ENCODE peak calls at places on chromosomes 1 and 21, in six cellular contexts. Y is H1, N is GM23248, B is HCT116, T is mammary epithelial cell, F is K562. I is an unnamed sample.
A peak's percentile ranks its signal among the peaks of the same experiment; 100 is the strongest.

GRCh38 chr1:201084171-201084766 is 28.0 kb downstream of the CACNA1S start:
- DNase-seq in Y (no peak), N (no peak), B (no peak), T (no peak), F (no peak), I (no peak)

GRCh38 chr21:42844411-42845113 is 34.8 kb downstream of the WDR4 start:
- DNase-seq in Y (no peak), N (no peak), B (no peak), T (no peak), F (no peak), I (no peak)

GRCh38 chr1:246587606-246588005 is 21.4 kb downstream of the CNST start:
- DNase-seq in Y (no peak), N (peak; percentile 81), B (no peak), T (peak; percentile 41), F (no peak), I (peak; percentile 43)

GRCh38 chr1:204408074-204408507 is 3.5 kb downstream of the PPP1R15B start:
- DNase-seq in Y (no peak), N (peak; percentile 74), B (no peak), T (peak; percentile 57), F (peak; percentile 78), I (peak; percentile 79)

GRCh38 chr1:220551718-220552117 is 23.8 kb downstream of the MARK1 start:
- DNase-seq in Y (no peak), N (no peak), B (no peak), T (no peak), F (no peak), I (no peak)

GRCh38 chr21:29221259-29221744 is 77.4 kb upstream of the BACH1 start:
- DNase-seq in Y (no peak), N (no peak), B (no peak), T (no peak), F (peak; percentile 33), I (no peak)

GRCh38 chr21:33884361-33885157 is 31.0 kb downstream of the ATP5PO start:
- DNase-seq in Y (no peak), N (peak; percentile 56), B (no peak), T (peak; percentile 8), F (no peak), I (no peak)

GRCh38 chr1:180262628-180263488 is 32.8 kb downstream of the LHX4 start:
- DNase-seq in Y (no peak), N (no peak), B (no peak), T (no peak), F (no peak), I (no peak)

GRCh38 chr1:66239834-66240233 is 294.1 kb upstream of the SGIP1 start:
- DNase-seq in Y (no peak), N (peak; percentile 42), B (no peak), T (no peak), F (peak; percentile 4), I (no peak)

GRCh38 chr1:20442920-20443625 is 42.9 kb downstream of the CAMK2N1 start:
- DNase-seq in Y (no peak), N (peak; percentile 62), B (no peak), T (no peak), F (no peak), I (no peak)

GRCh38 chr21:37915941-37916794 is at the start of gene KCNJ6:
- DNase-seq in Y (no peak), N (peak; percentile 82), B (no peak), T (peak; percentile 37), F (peak; percentile 57), I (no peak)

GRCh38 chr1:18041685-18042355 is 65.8 kb upstream of the IGSF21 start:
- DNase-seq in Y (no peak), N (no peak), B (no peak), T (no peak), F (no peak), I (no peak)

GRCh38 chr1:23895082-23895481 is 18.1 kb downstream of the CNR2 start:
- DNase-seq in Y (no peak), N (no peak), B (no peak), T (no peak), F (no peak), I (no peak)

GRCh38 chr1:151540982-151541377 is 871 bp downstream of the TUFT1 start:
- DNase-seq in Y (no peak), N (no peak), B (no peak), T (peak; percentile 18), F (no peak), I (peak; percentile 37)

DNA sequence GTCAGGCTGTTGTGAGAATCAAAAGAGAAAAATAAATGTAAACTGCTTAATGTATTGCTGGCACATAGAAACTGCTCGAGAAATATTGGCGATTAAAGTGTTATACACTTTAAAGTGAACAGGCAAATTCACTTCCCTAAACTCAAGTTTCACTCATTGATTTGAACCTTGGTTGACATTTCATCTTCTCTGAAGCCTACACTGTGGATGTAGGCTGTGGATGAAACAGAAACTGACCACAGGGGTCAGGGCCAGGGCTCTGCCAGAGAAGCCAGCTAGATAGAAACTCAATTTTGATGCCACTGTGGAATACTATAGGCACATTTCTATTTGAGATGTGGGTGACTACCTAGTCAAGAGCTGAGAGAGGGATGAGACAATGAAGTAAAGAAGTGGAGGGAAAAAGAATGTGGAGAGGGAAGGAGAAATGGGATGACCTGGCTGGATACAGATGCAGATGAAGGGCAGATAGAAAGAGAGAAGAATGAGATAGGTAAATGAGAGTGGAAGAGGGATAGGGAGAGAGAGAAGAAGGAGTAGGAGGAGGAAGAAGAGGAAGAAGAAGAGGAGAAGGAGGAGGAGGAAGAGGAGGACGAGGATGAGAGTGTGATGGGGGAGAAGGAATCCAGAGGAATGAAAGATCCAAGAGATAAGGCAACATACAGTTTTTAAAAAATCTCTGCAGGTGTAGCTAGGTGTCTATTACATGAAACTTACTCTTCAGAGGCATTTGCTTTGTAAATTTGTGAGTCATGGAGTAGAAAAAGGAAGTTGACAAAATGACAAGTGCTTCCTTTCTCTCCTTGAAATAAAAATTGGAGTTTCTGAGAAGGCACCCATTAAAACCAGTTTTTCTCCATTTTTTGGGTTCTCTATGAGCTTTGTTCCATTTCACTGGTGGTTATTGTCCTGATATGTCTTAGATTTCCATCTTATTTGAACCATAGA is 17.4 kb upstream of the CD1D start:
- DNase-seq in Y (no peak), N (no peak), B (no peak), T (no peak), F (no peak), I (no peak)
- H3K4me3 ChIP-seq in Y (no peak overlapping the region), N (no peak overlapping the region), B (no peak overlapping the region), T (no peak overlapping the region), F (no peak overlapping the region), I (no peak overlapping the region)

DNA sequence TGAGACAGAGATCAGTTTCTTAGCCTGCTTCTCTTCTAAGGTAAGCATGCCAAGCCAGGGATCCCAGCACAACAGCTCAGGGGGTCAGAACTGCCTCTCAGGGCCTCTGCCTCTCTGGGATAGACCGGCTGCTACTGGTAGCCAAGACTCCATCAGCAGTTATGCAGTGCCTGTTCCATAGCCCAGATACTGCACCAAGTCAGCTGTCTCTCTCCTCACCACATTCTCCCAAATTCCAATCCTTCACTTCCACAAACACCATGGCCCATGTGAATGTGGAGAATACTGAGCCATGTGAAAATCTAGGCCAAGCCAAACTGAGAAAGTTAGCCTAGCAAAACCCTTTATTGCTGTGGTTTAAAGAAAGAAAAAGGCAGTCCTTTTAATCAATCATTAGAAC is 37.5 kb downstream of the CDC42BPA start:
- DNase-seq in Y (no peak), N (no peak), B (no peak), T (no peak), F (no peak), I (no peak)
- H3K79me2 ChIP-seq in Y (no peaks in the 10 kb centered on the region), N (peaks cover 92% of the 10 kb centered on the region), B (peaks cover 86% of the 10 kb centered on the region), T (peaks cover 66% of the 10 kb centered on the region), F (peaks cover 87% of the 10 kb centered on the region), I (peaks cover 13% of the 10 kb centered on the region)

GRCh38 chr1:50970927-50971582 is 1.0 kb downstream of the CDKN2C start:
- DNase-seq in Y (no peak), N (peak; percentile 46), B (no peak), T (peak; percentile 29), F (peak; percentile 41), I (peak; percentile 44)
- H3K9ac ChIP-seq in Y (no peak overlapping the region), N (peak overlapping the region; percentile 93), B (no peak overlapping the region), T (peak overlapping the region; percentile 81), F (peak overlapping the region; percentile 94), I (peak overlapping the region; percentile 93)

GRCh38 chr1:93801471-93801870 is 77.5 kb downstream of the DNTTIP2 start:
- DNase-seq in Y (no peak), N (no peak), B (no peak), T (no peak), F (no peak), I (no peak)
- H3K4me3 ChIP-seq in Y (no peak overlapping the region), N (no peak overlapping the region), B (no peak overlapping the region), T (no peak overlapping the region), F (no peak overlapping the region), I (no peak overlapping the region)

GRCh38 chr1:56550132-56550531 is 29.2 kb downstream of the PLPP3 start:
- DNase-seq in Y (peak; percentile 62), N (no peak), B (no peak), T (no peak), F (no peak), I (no peak)

GRCh38 chr1:56547977-56548376 is 31.4 kb downstream of the PLPP3 start:
- DNase-seq in Y (no peak), N (no peak), B (no peak), T (no peak), F (no peak), I (peak; percentile 74)

GRCh38 chr1:56548566-56548965 is 30.8 kb downstream of the PLPP3 start:
- DNase-seq in Y (no peak), N (peak; percentile 48), B (no peak), T (no peak), F (no peak), I (no peak)

GRCh38 chr1:56555448-56555847 is 23.9 kb downstream of the PLPP3 start:
- DNase-seq in Y (no peak), N (no peak), B (no peak), T (no peak), F (no peak), I (no peak)

GRCh38 chr1:56551691-56552090 is 27.7 kb downstream of the PLPP3 start:
- DNase-seq in Y (no peak), N (no peak), B (no peak), T (no peak), F (no peak), I (no peak)
- H3K79me2 ChIP-seq in Y (peaks cover 22% of the 10 kb centered on the region), N (peaks cover 98% of the 10 kb centered on the region), B (no peaks in the 10 kb centered on the region), T (no peaks in the 10 kb centered on the region), F (no peaks in the 10 kb centered on the region), I (peaks cover 85% of the 10 kb centered on the region)

I was measured in PC-3.